ENCODE peak calls at places on chromosomes 6 and 20, in five cellular contexts. One of them, this sample, is unnamed.

GRCh38 chr6:53095716-53096115 is 30.5 kb downstream of the FBXO9 start:
- DNase-seq in HFF-Myc: no peak
- DNase-seq in PC-3: no peak
- DNase-seq in BJ: no peak
- DNase-seq in choroid plexus epithelial cell: no peak
- DNase-seq in this sample: no peak

GRCh38 chr20:21099653-21100589 is 6.2 kb downstream of the LINC00237 start:
- DNase-seq in HFF-Myc: no peak
- DNase-seq in PC-3: no peak
- DNase-seq in BJ: no peak
- DNase-seq in choroid plexus epithelial cell: no peak
- DNase-seq in this sample: no peak

GRCh38 chr20:43191946-43192847 is 2.5 kb upstream of the PTPRT start:
- DNase-seq in HFF-Myc: no peak
- DNase-seq in PC-3: peak; percentile 42
- DNase-seq in BJ: no peak
- DNase-seq in choroid plexus epithelial cell: peak; percentile 6
- DNase-seq in this sample: no peak

GRCh38 chr6:90444125-90444745 is 142.6 kb downstream of the MAP3K7 start:
- DNase-seq in HFF-Myc: no peak
- DNase-seq in PC-3: no peak
- DNase-seq in BJ: no peak
- DNase-seq in choroid plexus epithelial cell: no peak
- DNase-seq in this sample: no peak

GRCh38 chr6:72374864-72375263 is 247.0 kb upstream of the KCNQ5 start:
- DNase-seq in HFF-Myc: no peak
- DNase-seq in PC-3: peak; percentile 27
- DNase-seq in BJ: no peak
- DNase-seq in choroid plexus epithelial cell: peak; percentile 2
- DNase-seq in this sample: no peak

GRCh38 chr6:97406633-97407032 is 123.6 kb upstream of the MMS22L start:
- DNase-seq in HFF-Myc: no peak
- DNase-seq in PC-3: no peak
- DNase-seq in BJ: no peak
- DNase-seq in choroid plexus epithelial cell: no peak
- DNase-seq in this sample: no peak

GRCh38 chr6:38378801-38379200 is 260.9 kb downstream of the BTBD9 start:
- DNase-seq in HFF-Myc: no peak
- DNase-seq in PC-3: peak; percentile 64
- DNase-seq in BJ: no peak
- DNase-seq in choroid plexus epithelial cell: no peak
- DNase-seq in this sample: no peak

GRCh38 chr6:143139239-143139784 is 78.6 kb downstream of the AIG1 start:
- DNase-seq in HFF-Myc: no peak
- DNase-seq in PC-3: no peak
- DNase-seq in BJ: no peak
- DNase-seq in choroid plexus epithelial cell: no peak
- DNase-seq in this sample: no peak

GRCh38 chr6:134436281-134436815 is 118.4 kb upstream of the SGK1 start:
- DNase-seq in HFF-Myc: peak; percentile 81
- DNase-seq in PC-3: peak; percentile 90
- DNase-seq in BJ: peak; percentile 94
- DNase-seq in choroid plexus epithelial cell: peak; percentile 98
- DNase-seq in this sample: peak; percentile 81

GRCh38 chr6:17390276-17390675 is 3.1 kb upstream of the CAP2 start:
- DNase-seq in HFF-Myc: no peak
- DNase-seq in PC-3: no peak
- DNase-seq in BJ: no peak
- DNase-seq in choroid plexus epithelial cell: no peak
- DNase-seq in this sample: no peak

GRCh38 chr6:12927746-12928145 is 211.2 kb downstream of the PHACTR1 start:
- DNase-seq in HFF-Myc: no peak
- DNase-seq in PC-3: no peak
- DNase-seq in BJ: no peak
- DNase-seq in choroid plexus epithelial cell: no peak
- DNase-seq in this sample: no peak

GRCh38 chr20:18466574-18466893 is 296 bp downstream of the DZANK1 start:
- DNase-seq in HFF-Myc: no peak
- DNase-seq in PC-3: no peak
- DNase-seq in BJ: peak; percentile 3
- DNase-seq in choroid plexus epithelial cell: no peak
- DNase-seq in this sample: peak; percentile 4

GRCh38 chr6:140183881-140184280 is 809.4 kb upstream of the CITED2 start:
- DNase-seq in HFF-Myc: no peak
- DNase-seq in PC-3: no peak
- DNase-seq in BJ: peak; percentile 91
- DNase-seq in choroid plexus epithelial cell: peak; percentile 23
- DNase-seq in this sample: no peak

GRCh38 chr6:82040405-82041221 is 206.9 kb downstream of the IBTK start:
- DNase-seq in HFF-Myc: peak; percentile 54
- DNase-seq in PC-3: peak; percentile 68
- DNase-seq in BJ: no peak
- DNase-seq in choroid plexus epithelial cell: peak; percentile 79
- DNase-seq in this sample: no peak

GRCh38 chr20:51220293-51220706 is 197.4 kb upstream of the KCNG1 start:
- DNase-seq in HFF-Myc: no peak
- DNase-seq in PC-3: peak; percentile 65
- DNase-seq in BJ: no peak
- DNase-seq in choroid plexus epithelial cell: peak; percentile 26
- DNase-seq in this sample: no peak

GRCh38 chr6:23027281-23027680 is 457.9 kb downstream of the HDGFL1 start:
- DNase-seq in HFF-Myc: no peak
- DNase-seq in PC-3: no peak
- DNase-seq in BJ: no peak
- DNase-seq in choroid plexus epithelial cell: no peak
- DNase-seq in this sample: no peak

GRCh38 chr6:23656257-23656731 is 469.7 kb upstream of the NRSN1 start:
- DNase-seq in HFF-Myc: no peak
- DNase-seq in PC-3: no peak
- DNase-seq in BJ: no peak
- DNase-seq in choroid plexus epithelial cell: no peak
- DNase-seq in this sample: peak; percentile 35

GRCh38 chr20:54502179-54502578 is 26.8 kb downstream of the DOK5 start:
- DNase-seq in HFF-Myc: no peak
- DNase-seq in PC-3: peak; percentile 38
- DNase-seq in BJ: no peak
- DNase-seq in choroid plexus epithelial cell: no peak
- DNase-seq in this sample: no peak

GRCh38 chr20:14950633-14951032 is 613.2 kb upstream of the FLRT3 start:
- DNase-seq in HFF-Myc: no peak
- DNase-seq in PC-3: no peak
- DNase-seq in BJ: no peak
- DNase-seq in choroid plexus epithelial cell: no peak
- DNase-seq in this sample: no peak

GRCh38 chr20:14951105-14951504 is 613.7 kb upstream of the FLRT3 start:
- DNase-seq in HFF-Myc: no peak
- DNase-seq in PC-3: peak; percentile 35
- DNase-seq in BJ: no peak
- DNase-seq in choroid plexus epithelial cell: no peak
- DNase-seq in this sample: no peak

GRCh38 chr20:14948416-14948815 is 611.0 kb upstream of the FLRT3 start:
- DNase-seq in HFF-Myc: no peak
- DNase-seq in PC-3: peak; percentile 35
- DNase-seq in BJ: no peak
- DNase-seq in choroid plexus epithelial cell: peak; percentile 13
- DNase-seq in this sample: no peak

GRCh38 chr20:14953736-14954135 is 616.3 kb upstream of the FLRT3 start:
- DNase-seq in HFF-Myc: no peak
- DNase-seq in PC-3: no peak
- DNase-seq in BJ: no peak
- DNase-seq in choroid plexus epithelial cell: no peak
- DNase-seq in this sample: no peak

GRCh38 chr20:14951707-14952106 is 614.3 kb upstream of the FLRT3 start:
- DNase-seq in HFF-Myc: peak; percentile 39
- DNase-seq in PC-3: peak; percentile 58
- DNase-seq in BJ: peak; percentile 50
- DNase-seq in choroid plexus epithelial cell: peak; percentile 35
- DNase-seq in this sample: no peak
- H3K4me3 ChIP-seq in HFF-Myc: no peak overlapping the region
- H3K4me3 ChIP-seq in PC-3: no peak overlapping the region
- H3K4me3 ChIP-seq in BJ: no peak overlapping the region
- H3K4me3 ChIP-seq in choroid plexus epithelial cell: no peak overlapping the region
- H3K4me3 ChIP-seq in this sample: no peak overlapping the region

GRCh38 chr6:31700716-31701401 is 2.3 kb downstream of the ABHD16A start:
- DNase-seq in HFF-Myc: no peak
- DNase-seq in PC-3: no peak
- DNase-seq in BJ: no peak
- DNase-seq in choroid plexus epithelial cell: no peak
- DNase-seq in this sample: no peak

GRCh38 chr6:31702421-31702818 is 704 bp downstream of the ABHD16A start:
- DNase-seq in HFF-Myc: no peak
- DNase-seq in PC-3: peak; percentile 8
- DNase-seq in BJ: no peak
- DNase-seq in choroid plexus epithelial cell: no peak
- DNase-seq in this sample: no peak

GRCh38 chr6:31701666-31702420 is 1.3 kb downstream of the ABHD16A start:
- DNase-seq in HFF-Myc: no peak
- DNase-seq in PC-3: no peak
- DNase-seq in BJ: no peak
- DNase-seq in choroid plexus epithelial cell: peak; percentile 53
- DNase-seq in this sample: no peak

GRCh38 chr6:31706599-31706998 is at the start of gene LY6G6F:
- DNase-seq in HFF-Myc: no peak
- DNase-seq in PC-3: no peak
- DNase-seq in BJ: no peak
- DNase-seq in choroid plexus epithelial cell: no peak
- DNase-seq in this sample: no peak

DNA sequence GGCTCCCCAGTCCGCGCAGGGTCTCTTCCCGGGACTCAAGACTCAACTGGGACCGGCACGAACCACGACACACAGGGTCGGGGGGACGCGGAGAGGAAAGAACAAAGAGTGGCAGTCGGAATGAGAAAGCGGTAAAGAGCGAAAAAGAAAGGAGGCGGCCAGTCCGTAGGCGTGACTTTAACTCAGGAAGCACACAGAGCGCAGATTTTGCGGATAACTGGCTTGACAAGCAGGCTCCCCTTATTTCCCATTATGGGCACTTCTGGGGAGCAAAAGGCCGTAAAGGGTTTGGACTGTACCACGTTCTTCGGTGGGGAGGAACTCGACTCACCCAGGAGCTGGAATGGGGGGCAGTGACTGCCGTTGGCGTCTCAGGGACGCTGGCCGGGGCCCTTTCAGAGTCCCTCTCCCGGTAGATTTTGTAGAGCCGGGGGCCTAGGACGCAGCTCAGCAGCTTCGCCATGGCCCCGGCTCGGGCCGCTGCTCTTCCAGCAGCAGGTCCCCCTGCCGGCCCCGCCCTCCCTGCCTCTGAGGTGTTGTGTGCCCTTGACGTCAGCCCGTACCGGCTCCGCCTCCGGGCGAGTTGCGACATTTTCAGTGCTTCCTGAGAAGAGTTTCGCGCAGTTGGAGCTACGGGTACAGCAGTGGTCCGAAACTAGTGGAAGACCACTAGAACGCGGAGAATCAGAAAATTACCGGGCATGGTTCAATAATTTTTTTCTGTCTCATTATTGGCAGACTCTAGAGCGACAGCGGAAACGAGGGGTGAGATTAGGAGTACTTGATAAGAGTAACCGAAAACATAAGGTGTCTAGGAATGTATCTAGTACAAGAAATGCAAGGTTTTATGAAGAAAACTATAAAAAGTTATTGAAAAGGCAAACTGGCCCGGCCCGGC is at the start of gene ABHD16A:
- DNase-seq in HFF-Myc: peak; percentile 95
- DNase-seq in PC-3: peak; percentile 98
- DNase-seq in BJ: peak; percentile 93
- DNase-seq in choroid plexus epithelial cell: peak; percentile 99
- DNase-seq in this sample: peak; percentile 94
- TF ChIP-seq CTCF in HFF-Myc: no peak
- TF ChIP-seq CTCF in PC-3: no peak
- TF ChIP-seq CTCF in BJ: peak; percentile 6
- TF ChIP-seq CTCF in choroid plexus epithelial cell: no peak
- TF ChIP-seq CTCF in this sample: no peak

DNA sequence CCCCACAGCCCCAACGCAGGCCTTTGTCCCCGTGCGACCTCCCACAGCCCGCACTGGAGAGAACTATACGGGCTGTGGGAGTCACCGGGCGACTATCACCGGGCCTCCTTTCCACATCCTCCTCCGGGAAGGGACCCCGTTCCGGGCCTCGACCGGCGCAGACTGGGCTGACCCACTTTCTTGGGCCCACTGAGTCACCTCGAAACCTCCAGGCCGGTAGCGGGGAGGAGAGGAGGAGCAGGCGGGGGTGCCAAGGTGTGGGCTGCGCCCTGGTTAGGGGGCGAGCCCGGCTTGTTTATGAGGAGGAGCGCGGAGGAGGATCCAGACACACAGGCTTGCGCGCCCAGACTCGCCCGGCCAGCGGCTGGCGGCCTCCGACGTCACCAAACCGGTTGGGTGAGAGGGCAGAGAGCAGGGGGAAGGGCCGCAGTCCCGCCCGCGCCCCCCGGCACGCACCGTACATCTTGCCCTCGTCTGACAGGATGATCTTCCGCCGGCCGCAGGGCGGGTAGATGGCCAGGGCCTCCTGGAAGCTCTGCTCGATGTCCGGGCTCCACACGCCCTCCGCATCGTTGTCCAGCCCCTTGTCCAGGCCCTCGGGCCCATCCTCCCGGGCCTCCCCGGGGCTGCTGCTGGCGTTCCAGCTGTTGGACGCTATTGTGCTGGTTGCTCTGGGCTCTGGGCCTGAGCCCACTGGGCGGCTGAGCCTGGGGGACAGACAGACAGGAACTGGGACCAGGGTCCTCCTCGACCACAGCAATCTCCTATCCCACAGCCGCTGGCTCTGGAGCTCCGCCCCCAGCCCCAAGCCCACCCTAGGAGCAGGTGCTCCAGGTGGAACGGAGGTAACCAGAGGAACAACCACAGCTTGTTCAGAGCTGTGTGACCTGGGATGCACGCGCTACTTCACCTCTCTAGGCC is 10.6 kb downstream of the TEAD3 start:
- DNase-seq in HFF-Myc: no peak
- DNase-seq in PC-3: peak; percentile 81
- DNase-seq in BJ: no peak
- DNase-seq in choroid plexus epithelial cell: no peak
- DNase-seq in this sample: no peak
- H3K4me3 ChIP-seq in HFF-Myc: no peak overlapping the region
- H3K4me3 ChIP-seq in PC-3: peak overlapping the region; percentile 53
- H3K4me3 ChIP-seq in BJ: no peak overlapping the region
- H3K4me3 ChIP-seq in choroid plexus epithelial cell: no peak overlapping the region
- H3K4me3 ChIP-seq in this sample: no peak overlapping the region

DNA sequence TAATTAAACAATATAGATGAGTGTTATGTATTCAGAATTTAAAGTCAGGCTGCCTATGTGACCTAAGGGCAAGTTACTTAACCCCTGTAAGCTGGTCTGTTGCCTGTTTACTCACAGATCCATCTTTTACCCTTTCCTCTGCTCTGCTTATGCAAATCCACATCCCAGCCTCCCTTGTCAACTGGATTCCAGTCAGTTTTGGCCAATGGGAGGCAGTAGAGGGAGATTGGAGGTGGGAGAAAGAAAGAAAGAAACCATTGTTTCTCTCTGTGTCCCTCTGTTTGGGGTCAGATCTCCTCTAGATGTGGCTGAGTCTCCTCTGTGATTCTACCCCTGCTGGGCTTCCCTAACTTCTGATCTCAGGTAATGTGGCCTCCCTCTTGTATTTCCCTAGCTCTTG is 266.8 kb upstream of the PLN start:
- DNase-seq in HFF-Myc: no peak
- DNase-seq in PC-3: no peak
- DNase-seq in BJ: no peak
- DNase-seq in choroid plexus epithelial cell: no peak
- DNase-seq in this sample: no peak
- TF ChIP-seq CTCF in HFF-Myc: no peak
- TF ChIP-seq CTCF in PC-3: peak; percentile 17
- TF ChIP-seq CTCF in BJ: no peak
- TF ChIP-seq CTCF in choroid plexus epithelial cell: peak; percentile 27
- TF ChIP-seq CTCF in this sample: no peak

This sample was measured in retinal pigment epithelial cell.